ENCODE peak calls at places on chromosomes 11 and 22, in four cellular contexts. P is thoracic aorta, E is H7, G is adipocyte. K is an unnamed sample.

GRCh38 chr22:19721486-19722172 is 1.7 kb upstream of the GP1BB start:
- DNase-seq in E (peak; percentile 73), P (no peak), G (no peak), K (no peak)

GRCh38 chr11:66495401-66495844 is 15.0 kb upstream of the BBS1 start:
- DNase-seq in P (no peak), E (peak; percentile 68), G (no peak), K (no peak)

GRCh38 chr11:69253028-69253427 is 40.9 kb upstream of the MYEOV start:
- DNase-seq in P (no peak), G (no peak), E (no peak), K (peak; percentile 43)

GRCh38 chr11:70091651-70092050 is 13.5 kb downstream of the ANO1 start:
- DNase-seq in E (no peak), G (no peak), P (no peak), K (no peak)

GRCh38 chr22:19959043-19959586 is 17.5 kb upstream of the TXNRD2 start:
- DNase-seq in G (peak; percentile 52), E (peak; percentile 100), P (peak; percentile 59), K (no peak)

GRCh38 chr11:82176365-82176764 is 557.3 kb downstream of the FAM181B start:
- DNase-seq in E (no peak), G (no peak), P (no peak), K (no peak)

GRCh38 chr11:1830500-1831223 is 4.1 kb upstream of the SYT8 start:
- DNase-seq in G (no peak), E (peak; percentile 56), P (no peak), K (no peak)

GRCh38 chr11:44246726-44247125 is 63.2 kb downstream of the ALX4 start:
- DNase-seq in E (no peak), P (no peak), G (peak; percentile 90), K (no peak)

GRCh38 chr11:125872138-125872491 is 15.4 kb upstream of the HYLS1 start:
- DNase-seq in E (no peak), P (no peak), G (no peak), K (no peak)

GRCh38 chr11:27012254-27012921 is 18.5 kb downstream of the FIBIN start:
- DNase-seq in P (no peak), E (no peak), G (peak; percentile 62), K (peak; percentile 73)

GRCh38 chr11:79440451-79441158 is at the start of gene TENM4:
- DNase-seq in G (peak; percentile 78), E (peak; percentile 78), P (peak; percentile 39), K (peak; percentile 31)

GRCh38 chr11:10952872-10953271 is 95.0 kb upstream of the ZBED5 start:
- DNase-seq in G (no peak), P (no peak), E (no peak), K (no peak)

GRCh38 chr11:106418786-106419185 is 341.3 kb downstream of the AASDHPPT start:
- DNase-seq in G (no peak), P (no peak), E (no peak), K (no peak)

GRCh38 chr22:24523873-24524272 is 28.7 kb downstream of the UPB1 start:
- DNase-seq in P (no peak), E (no peak), G (peak; percentile 30), K (no peak)

GRCh38 chr11:746289-747175 is 732 bp upstream of the TALDO1 start:
- DNase-seq in G (peak; percentile 34), P (no peak), E (no peak), K (no peak)

GRCh38 chr11:73297702-73298101 is 10.4 kb upstream of the ARHGEF17 start:
- DNase-seq in G (no peak), P (no peak), E (no peak), K (no peak)

GRCh38 chr11:23413057-23413456 is 552.8 kb upstream of the CCDC179 start:
- DNase-seq in P (no peak), G (no peak), E (no peak), K (no peak)

GRCh38 chr11:20555783-20556182 is 43.6 kb upstream of the SLC6A5 start:
- DNase-seq in P (no peak), E (no peak), G (no peak), K (no peak)
- H3K4me3 ChIP-seq in P (no peak overlapping the region), E (no peak overlapping the region), G (no peak overlapping the region), K (no peak overlapping the region)

DNA sequence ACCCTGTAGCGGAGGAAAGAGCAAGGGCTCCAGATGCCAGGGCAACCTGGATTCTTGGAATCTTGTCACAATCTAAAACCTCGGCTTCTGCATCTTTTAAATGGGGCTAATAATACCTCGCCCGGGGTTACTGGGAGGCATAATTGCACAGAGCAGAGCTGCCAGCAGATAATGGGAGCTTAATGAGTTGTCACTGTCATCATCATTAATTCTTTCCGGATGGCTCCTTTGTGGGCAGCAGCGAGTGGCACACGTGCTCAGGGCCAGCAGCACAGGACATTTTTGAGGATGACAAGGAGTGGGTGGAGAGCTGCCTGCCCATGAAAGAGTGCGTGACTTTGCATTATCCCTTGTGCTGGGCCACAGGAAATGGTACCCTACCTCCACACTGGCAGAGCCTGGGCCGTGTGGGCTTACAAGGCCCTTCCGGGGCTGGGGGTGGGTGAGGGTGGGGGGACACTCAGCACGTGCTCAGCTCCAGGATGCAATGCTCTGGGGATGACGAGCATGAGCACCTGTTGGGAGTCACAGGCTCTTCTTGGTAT is 5.7 kb downstream of the PDGFB start:
- DNase-seq in P (no peak), E (no peak), G (no peak), K (no peak)
- H3K27me3 ChIP-seq in P (no peaks in the 10 kb centered on the region), E (peaks cover 28% of the 10 kb centered on the region), G (peaks cover 44% of the 10 kb centered on the region), K (peaks cover 11% of the 10 kb centered on the region)

DNA sequence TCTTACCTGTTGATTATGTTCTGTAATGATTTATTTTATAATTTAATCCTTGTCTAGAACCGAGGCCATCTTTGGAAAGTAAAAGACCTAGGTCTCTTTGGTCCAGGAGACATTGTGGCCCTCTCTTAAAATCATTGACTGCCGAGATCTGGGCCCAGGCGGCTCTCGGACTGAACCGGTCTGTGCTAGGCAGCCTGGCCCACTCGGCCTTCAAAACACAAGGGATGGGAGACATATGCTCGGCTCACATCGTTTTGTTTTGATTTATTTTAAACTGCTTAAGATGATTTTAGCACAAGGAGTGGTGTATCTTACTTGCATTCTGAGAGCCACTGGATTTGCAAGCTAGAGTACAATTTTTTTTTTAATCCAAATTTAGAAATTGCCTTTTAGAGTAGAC is 80.2 kb upstream of the WNT7B start:
- DNase-seq in G (peak; percentile 60), P (no peak), E (no peak), K (no peak)
- H3K4me3 ChIP-seq in G (peak overlapping the region; percentile 87), P (peak overlapping the region; percentile 80), E (no peak overlapping the region), K (peak overlapping the region; percentile 88)

GRCh38 chr11:118705111-118705741 is 25.8 kb upstream of the TREH start:
- DNase-seq in G (no peak), E (no peak), P (no peak), K (no peak)
- H3K27me3 ChIP-seq in G (peaks cover 24% of the 10 kb centered on the region), E (no peaks in the 10 kb centered on the region), P (no peaks in the 10 kb centered on the region), K (no peaks in the 10 kb centered on the region)

GRCh38 chr11:64223001-64223651 is 2.9 kb downstream of the TRPT1 start:
- DNase-seq in E (no peak), G (no peak), P (no peak), K (no peak)
- H3K4me3 ChIP-seq in E (no peak overlapping the region), G (no peak overlapping the region), P (no peak overlapping the region), K (no peak overlapping the region)

DNA sequence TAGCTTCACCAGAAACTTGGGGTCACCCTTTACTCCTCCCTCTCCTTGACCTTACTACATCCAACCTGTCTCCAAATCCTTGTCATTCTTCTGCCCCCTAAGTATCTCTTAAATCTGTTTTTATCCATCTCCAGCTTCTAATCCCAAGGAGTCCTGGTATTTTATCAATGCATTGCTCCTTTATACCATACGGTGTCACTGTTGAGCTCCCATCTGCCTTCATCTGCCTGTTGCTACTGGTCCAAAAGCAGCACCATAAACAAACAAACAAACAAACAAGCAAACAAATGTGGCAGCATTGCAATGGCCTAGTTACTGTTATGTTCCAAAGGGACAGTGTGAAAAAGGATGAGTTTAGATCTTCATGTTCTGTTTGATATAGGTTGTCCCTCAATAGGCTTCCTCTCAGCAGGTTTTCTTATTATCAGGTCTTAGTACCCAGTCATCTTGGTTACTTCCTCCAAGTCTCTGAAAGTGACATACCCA is 34.2 kb downstream of the DNHD1 start:
- DNase-seq in G (peak; percentile 75), P (no peak), E (peak; percentile 67), K (no peak)
- H3K27me3 ChIP-seq in G (no peaks in the 10 kb centered on the region), P (no peaks in the 10 kb centered on the region), E (no peaks in the 10 kb centered on the region), K (no peaks in the 10 kb centered on the region)

K was measured in MG63.